ENCODE peak calls at places on chromosomes 11 and 22, in five cellular contexts. One of them, this sample, is unnamed.

GRCh38 chr11:47409440-47410403 is 1.3 kb downstream of the SLC39A13 start:
- DNase-seq in fibroblast of the aortic adventitia: peak; percentile 32
- DNase-seq in endothelial cell: no peak
- DNase-seq in gastrocnemius medialis: no peak
- DNase-seq in fibroblast of mammary gland: no peak
- DNase-seq in this sample: no peak

GRCh38 chr11:22634897-22635629 is 9.4 kb upstream of the FANCF start:
- DNase-seq in fibroblast of the aortic adventitia: peak; percentile 4
- DNase-seq in endothelial cell: no peak
- DNase-seq in gastrocnemius medialis: no peak
- DNase-seq in fibroblast of mammary gland: peak; percentile 61
- DNase-seq in this sample: no peak

GRCh38 chr11:86443415-86443814 is 68.7 kb downstream of the CCDC81 start:
- DNase-seq in fibroblast of the aortic adventitia: no peak
- DNase-seq in endothelial cell: no peak
- DNase-seq in gastrocnemius medialis: no peak
- DNase-seq in fibroblast of mammary gland: no peak
- DNase-seq in this sample: no peak

GRCh38 chr22:25668437-25668836 is 73.6 kb upstream of the MYO18B start:
- DNase-seq in fibroblast of the aortic adventitia: peak; percentile 91
- DNase-seq in endothelial cell: no peak
- DNase-seq in gastrocnemius medialis: no peak
- DNase-seq in fibroblast of mammary gland: peak; percentile 90
- DNase-seq in this sample: no peak

GRCh38 chr11:58807358-58807757 is 37.1 kb downstream of the GLYATL2 start:
- DNase-seq in fibroblast of the aortic adventitia: no peak
- DNase-seq in endothelial cell: no peak
- DNase-seq in gastrocnemius medialis: no peak
- DNase-seq in fibroblast of mammary gland: no peak
- DNase-seq in this sample: no peak

GRCh38 chr11:128458316-128458715 is 129.0 kb downstream of the ETS1 start:
- DNase-seq in fibroblast of the aortic adventitia: peak; percentile 76
- DNase-seq in endothelial cell: no peak
- DNase-seq in gastrocnemius medialis: no peak
- DNase-seq in fibroblast of mammary gland: peak; percentile 92
- DNase-seq in this sample: no peak

GRCh38 chr22:17074648-17075002 is 10.2 kb upstream of the IL17RA start:
- DNase-seq in fibroblast of the aortic adventitia: no peak
- DNase-seq in endothelial cell: no peak
- DNase-seq in gastrocnemius medialis: no peak
- DNase-seq in fibroblast of mammary gland: peak; percentile 34
- DNase-seq in this sample: no peak

GRCh38 chr11:61616443-61616842 is 35.6 kb upstream of the SYT7 start:
- DNase-seq in fibroblast of the aortic adventitia: peak; percentile 94
- DNase-seq in endothelial cell: no peak
- DNase-seq in gastrocnemius medialis: no peak
- DNase-seq in fibroblast of mammary gland: peak; percentile 82
- DNase-seq in this sample: no peak

GRCh38 chr11:44970293-44970692 is 19.6 kb upstream of the TP53I11 start:
- DNase-seq in fibroblast of the aortic adventitia: no peak
- DNase-seq in endothelial cell: no peak
- DNase-seq in gastrocnemius medialis: no peak
- DNase-seq in fibroblast of mammary gland: no peak
- DNase-seq in this sample: no peak

GRCh38 chr11:1150095-1150494 is 7.7 kb upstream of the MUC5AC start:
- DNase-seq in fibroblast of the aortic adventitia: no peak
- DNase-seq in endothelial cell: no peak
- DNase-seq in gastrocnemius medialis: no peak
- DNase-seq in fibroblast of mammary gland: no peak
- DNase-seq in this sample: peak; percentile 6

GRCh38 chr22:36384766-36385400 is 2.9 kb downstream of the MYH9 start:
- DNase-seq in fibroblast of the aortic adventitia: peak; percentile 55
- DNase-seq in endothelial cell: peak; percentile 46
- DNase-seq in gastrocnemius medialis: no peak
- DNase-seq in fibroblast of mammary gland: no peak
- DNase-seq in this sample: no peak

GRCh38 chr11:121036981-121037380 is 13.1 kb downstream of the TBCEL start:
- DNase-seq in fibroblast of the aortic adventitia: no peak
- DNase-seq in endothelial cell: no peak
- DNase-seq in gastrocnemius medialis: no peak
- DNase-seq in fibroblast of mammary gland: no peak
- DNase-seq in this sample: no peak

GRCh38 chr11:128512478-128513127 is 74.8 kb downstream of the ETS1 start:
- DNase-seq in fibroblast of the aortic adventitia: no peak
- DNase-seq in endothelial cell: no peak
- DNase-seq in gastrocnemius medialis: no peak
- DNase-seq in fibroblast of mammary gland: peak; percentile 16
- DNase-seq in this sample: no peak

GRCh38 chr11:113730887-113731726 is 25.0 kb upstream of the TMPRSS5 start:
- DNase-seq in fibroblast of the aortic adventitia: peak; percentile 76
- DNase-seq in endothelial cell: peak; percentile 31
- DNase-seq in gastrocnemius medialis: peak; percentile 17
- DNase-seq in fibroblast of mammary gland: peak; percentile 66
- DNase-seq in this sample: no peak

DNA sequence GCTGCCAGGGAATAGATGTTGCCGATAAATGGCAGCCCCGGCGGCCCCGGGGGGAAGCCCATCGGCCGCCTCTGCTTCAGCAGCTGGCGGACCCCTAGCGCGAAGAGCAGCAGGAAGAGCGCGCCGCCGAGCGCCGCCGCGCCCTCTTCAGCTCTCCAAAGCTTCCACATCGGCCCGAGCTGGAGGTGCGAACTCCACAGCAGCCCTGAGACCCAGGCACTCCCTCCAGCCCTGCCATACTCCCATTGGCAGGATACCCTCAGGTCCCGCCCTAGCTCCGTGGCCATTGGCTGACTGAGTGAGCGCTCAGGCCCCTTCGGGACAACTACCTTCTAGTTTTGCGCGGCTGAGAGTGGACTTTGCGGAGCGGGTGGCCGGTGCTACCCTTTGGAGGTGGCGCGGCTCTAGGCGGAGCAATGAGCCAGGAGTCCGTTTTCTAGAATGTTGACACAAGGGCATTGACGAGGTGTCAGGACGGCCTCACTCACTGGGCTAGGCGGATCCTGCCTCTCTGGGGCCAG is at the start of gene CYP2R1:
- DNase-seq in fibroblast of the aortic adventitia: peak; percentile 96
- DNase-seq in endothelial cell: peak; percentile 92
- DNase-seq in gastrocnemius medialis: peak; percentile 92
- DNase-seq in fibroblast of mammary gland: peak; percentile 95
- DNase-seq in this sample: peak; percentile 86
- TF ChIP-seq CTCF in fibroblast of the aortic adventitia: no peak
- TF ChIP-seq CTCF in endothelial cell: no peak
- TF ChIP-seq CTCF in gastrocnemius medialis: no peak
- TF ChIP-seq CTCF in fibroblast of mammary gland: no peak
- TF ChIP-seq CTCF in this sample: no peak

DNA sequence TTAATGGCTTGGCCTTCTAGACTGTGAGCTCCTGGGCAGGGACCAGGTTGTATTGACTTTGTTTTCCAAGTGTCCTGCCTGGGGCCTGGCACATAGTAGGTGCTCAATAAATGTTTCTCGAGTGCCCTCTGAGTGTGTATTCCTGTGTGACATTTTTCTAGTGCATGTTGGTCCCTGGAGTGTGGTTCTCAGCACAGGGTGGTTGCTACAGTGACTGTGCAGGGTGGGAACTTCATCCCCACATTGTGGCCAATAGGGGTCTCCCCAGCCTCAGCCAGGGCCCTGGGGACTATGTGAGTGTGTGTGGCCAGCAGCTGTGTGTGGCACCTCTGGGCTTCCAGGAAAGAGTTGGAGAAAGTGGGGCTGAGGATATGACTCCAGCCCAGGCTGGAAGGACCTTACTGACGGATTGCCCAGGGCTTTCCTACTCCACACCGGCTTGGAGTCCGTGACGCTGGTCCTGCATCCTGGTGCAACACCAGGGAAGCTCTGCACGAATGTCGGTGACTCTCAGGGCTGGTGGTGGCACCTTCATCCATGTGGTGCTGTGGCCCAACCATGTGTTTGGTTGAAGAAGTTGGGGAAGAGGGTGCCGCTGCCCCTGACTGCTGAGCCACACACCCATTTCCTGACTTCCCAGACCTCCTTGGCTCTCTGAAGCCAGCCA is 9.0 kb upstream of the MARK2 start:
- DNase-seq in fibroblast of the aortic adventitia: peak; percentile 18
- DNase-seq in endothelial cell: peak; percentile 54
- DNase-seq in gastrocnemius medialis: no peak
- DNase-seq in fibroblast of mammary gland: peak; percentile 46
- DNase-seq in this sample: no peak
- TF ChIP-seq CTCF in fibroblast of the aortic adventitia: peak; percentile 9
- TF ChIP-seq CTCF in endothelial cell: no peak
- TF ChIP-seq CTCF in gastrocnemius medialis: no peak
- TF ChIP-seq CTCF in fibroblast of mammary gland: peak; percentile 18
- TF ChIP-seq CTCF in this sample: peak; percentile 45

DNA sequence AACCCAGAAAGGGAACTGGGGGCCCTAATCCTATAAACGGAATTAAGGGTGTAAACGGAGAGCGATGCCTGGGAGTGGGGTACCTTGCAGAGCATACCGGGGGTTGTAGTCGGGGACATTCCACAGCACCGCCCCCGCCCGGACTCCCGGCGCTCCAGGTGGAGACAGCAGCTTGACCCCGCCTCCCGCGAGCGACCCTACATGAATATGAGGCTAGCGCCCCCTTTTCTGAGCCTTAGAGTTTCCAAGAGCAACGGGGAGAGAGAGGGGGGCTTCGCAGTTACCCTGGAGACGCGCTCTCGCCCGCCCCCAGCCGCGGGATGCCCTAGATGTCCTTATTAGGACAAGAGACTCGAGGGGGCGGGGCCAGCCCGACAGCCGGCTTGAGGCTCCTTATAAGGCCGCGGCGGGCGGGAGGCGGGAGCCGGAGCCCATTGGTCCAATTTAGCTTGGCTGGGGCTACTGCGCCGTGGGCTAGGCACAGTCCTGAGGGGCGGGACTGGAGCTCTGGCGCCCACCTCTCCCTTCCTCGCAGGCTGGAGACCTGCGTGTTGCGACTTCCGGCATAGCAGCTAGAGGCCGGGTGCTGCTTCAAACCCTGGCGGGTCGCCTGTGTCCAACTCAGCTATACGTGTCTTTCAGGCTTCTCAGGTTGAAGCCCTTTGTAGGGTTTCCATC is 960 bp upstream of the MUS81 start:
- DNase-seq in fibroblast of the aortic adventitia: peak; percentile 96
- DNase-seq in endothelial cell: peak; percentile 98
- DNase-seq in gastrocnemius medialis: peak; percentile 97
- DNase-seq in fibroblast of mammary gland: peak; percentile 94
- DNase-seq in this sample: peak; percentile 96
- TF ChIP-seq CTCF in fibroblast of the aortic adventitia: peak; percentile 12
- TF ChIP-seq CTCF in endothelial cell: peak; percentile 32
- TF ChIP-seq CTCF in gastrocnemius medialis: no peak
- TF ChIP-seq CTCF in fibroblast of mammary gland: peak; percentile 0
- TF ChIP-seq CTCF in this sample: peak; percentile 35

GRCh38 chr11:115990004-115990447 is 485.8 kb upstream of the CADM1 start:
- DNase-seq in fibroblast of the aortic adventitia: no peak
- DNase-seq in endothelial cell: peak; percentile 66
- DNase-seq in gastrocnemius medialis: no peak
- DNase-seq in fibroblast of mammary gland: no peak
- DNase-seq in this sample: no peak
- TF ChIP-seq CTCF in fibroblast of the aortic adventitia: no peak
- TF ChIP-seq CTCF in endothelial cell: peak; percentile 81
- TF ChIP-seq CTCF in gastrocnemius medialis: peak; percentile 22
- TF ChIP-seq CTCF in fibroblast of mammary gland: no peak
- TF ChIP-seq CTCF in this sample: peak; percentile 67

GRCh38 chr22:45502215-45503070 is at the start of gene FBLN1:
- DNase-seq in fibroblast of the aortic adventitia: no peak
- DNase-seq in endothelial cell: peak; percentile 63
- DNase-seq in gastrocnemius medialis: no peak
- DNase-seq in fibroblast of mammary gland: no peak
- DNase-seq in this sample: peak; percentile 71
- TF ChIP-seq CTCF in fibroblast of the aortic adventitia: peak; percentile 13
- TF ChIP-seq CTCF in endothelial cell: no peak
- TF ChIP-seq CTCF in gastrocnemius medialis: no peak
- TF ChIP-seq CTCF in fibroblast of mammary gland: no peak
- TF ChIP-seq CTCF in this sample: peak; percentile 51

DNA sequence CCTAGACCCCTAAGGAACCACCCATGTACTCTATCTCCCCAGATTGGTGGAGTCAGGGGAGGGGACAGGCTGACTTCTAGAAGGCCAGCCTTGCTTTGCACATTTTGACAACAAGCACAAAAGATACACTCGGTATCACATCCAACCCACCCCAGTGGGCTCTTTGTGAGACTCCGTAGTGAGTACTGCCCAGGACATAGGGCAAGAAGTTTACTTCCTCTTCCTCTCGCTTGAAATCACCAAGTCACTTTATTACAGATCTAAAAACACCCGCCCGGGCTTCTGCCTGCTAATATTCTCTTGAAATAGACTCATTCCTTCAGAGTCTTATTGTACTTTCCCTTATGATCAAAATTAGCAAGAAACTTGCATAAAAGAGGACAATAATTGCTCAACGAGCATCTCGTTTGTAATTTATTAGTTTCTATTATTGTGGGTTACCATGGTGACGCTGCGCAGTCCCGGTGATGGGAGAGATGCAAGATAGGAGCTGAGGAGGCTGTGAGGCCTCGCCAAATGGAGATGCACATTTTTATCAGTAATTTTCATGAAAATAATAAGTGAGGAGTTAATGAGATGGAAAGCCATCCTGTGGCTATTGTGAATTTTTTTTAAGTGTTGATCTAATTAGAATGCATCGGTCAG is 96.9 kb downstream of the FEZ1 start:
- DNase-seq in fibroblast of the aortic adventitia: no peak
- DNase-seq in endothelial cell: no peak
- DNase-seq in gastrocnemius medialis: no peak
- DNase-seq in fibroblast of mammary gland: no peak
- DNase-seq in this sample: no peak
- TF ChIP-seq CTCF in fibroblast of the aortic adventitia: no peak
- TF ChIP-seq CTCF in endothelial cell: no peak
- TF ChIP-seq CTCF in gastrocnemius medialis: no peak
- TF ChIP-seq CTCF in fibroblast of mammary gland: no peak
- TF ChIP-seq CTCF in this sample: no peak

This sample was measured in progenitor cell of endocrine pancreas.